ENCODE peak calls at places on chromosomes 11 and 22, in five cellular contexts. X is HCT116, D is GM12865, A is MM.1S, T is chondrocyte. F is an unnamed sample.

GRCh38 chr11:109424893-109425292 is 2.9 kb downstream of the C11orf87 start:
- DNase-seq in X (no peak), T (no peak), D (peak; percentile 21), A (peak; percentile 39), F (peak; percentile 15)

GRCh38 chr11:93123351-93123898 is 74.4 kb downstream of the SLC36A4 start:
- DNase-seq in X (no peak), D (no peak), T (no peak), A (no peak), F (no peak)

GRCh38 chr11:109590782-109591181 is 168.8 kb downstream of the C11orf87 start:
- DNase-seq in T (no peak), D (no peak), X (no peak), A (no peak), F (no peak)

GRCh38 chr11:107583629-107584195 is 7.2 kb upstream of the ELMOD1 start:
- DNase-seq in D (no peak), T (no peak), X (no peak), A (peak; percentile 68), F (no peak)

GRCh38 chr11:30855383-30856006 is 269.3 kb upstream of the MPPED2 start:
- DNase-seq in D (no peak), A (peak; percentile 11), T (no peak), X (no peak), F (peak; percentile 2)

GRCh38 chr22:28998681-28999080 is 63.0 kb downstream of the C22orf31 start:
- DNase-seq in T (no peak), X (no peak), D (no peak), A (no peak), F (no peak)

GRCh38 chr11:95327273-95327948 is 96.4 kb upstream of the SESN3 start:
- DNase-seq in A (no peak), T (no peak), D (no peak), X (no peak), F (no peak)

GRCh38 chr11:44446996-44447771 is 118.3 kb upstream of the CD82 start:
- DNase-seq in A (no peak), T (peak; percentile 60), D (no peak), X (no peak), F (no peak)

GRCh38 chr11:68825603-68826002 is 16.1 kb downstream of the CPT1A start:
- DNase-seq in D (no peak), X (peak; percentile 37), T (no peak), A (peak; percentile 79), F (no peak)

GRCh38 chr11:74935285-74935684 is 13.6 kb downstream of the XRRA1 start:
- DNase-seq in A (no peak), D (no peak), T (no peak), X (no peak), F (no peak)

GRCh38 chr11:46906596-46906995 is 11.8 kb downstream of the LRP4 start:
- DNase-seq in D (peak; percentile 9), T (no peak), A (no peak), X (no peak), F (no peak)

GRCh38 chr11:107856180-107856980 is 2.2 kb downstream of the SLC35F2 start:
- DNase-seq in A (no peak), T (no peak), D (peak; percentile 10), X (peak; percentile 33), F (no peak)

GRCh38 chr11:12110714-12111481 is 508 bp downstream of the MICAL2 start:
- DNase-seq in T (no peak), A (no peak), X (no peak), D (no peak), F (peak; percentile 50)

GRCh38 chr22:29842740-29843139 is 4.7 kb upstream of the ASCC2 start:
- DNase-seq in X (no peak), T (no peak), A (no peak), D (no peak), F (no peak)

GRCh38 chr22:33451851-33452469 is 393.8 kb upstream of the SYN3 start:
- DNase-seq in A (no peak), T (no peak), D (no peak), X (no peak), F (no peak)

GRCh38 chr11:69867076-69868002 is 48.1 kb upstream of the FGF3 start:
- DNase-seq in D (no peak), A (no peak), X (no peak), T (no peak), F (no peak)

GRCh38 chr11:106986673-106987072 is 31.6 kb downstream of the GUCY1A2 start:
- DNase-seq in D (no peak), A (no peak), X (no peak), T (no peak), F (no peak)

GRCh38 chr11:101706015-101706414 is 122.2 kb upstream of the TRPC6 start:
- DNase-seq in X (no peak), A (no peak), D (no peak), T (no peak), F (no peak)

GRCh38 chr11:128498846-128499245 is 88.5 kb downstream of the ETS1 start:
- DNase-seq in T (no peak), X (no peak), A (no peak), D (no peak), F (no peak)

GRCh38 chr11:34161812-34162506 is 56.5 kb downstream of the NAT10 start:
- DNase-seq in T (no peak), A (no peak), X (no peak), D (no peak), F (no peak)
- TF ChIP-seq CTCF in T (no peak), A (no peak), X (no peak), D (no peak), F (no peak)

GRCh38 chr22:48976556-48977535 is 850.8 kb downstream of the BRD1 start:
- DNase-seq in X (no peak), T (no peak), D (no peak), A (no peak), F (no peak)

GRCh38 chr22:48974443-48975251 is 853.0 kb downstream of the BRD1 start:
- DNase-seq in D (no peak), T (no peak), X (no peak), A (no peak), F (no peak)

GRCh38 chr22:48973694-48974041 is 854.0 kb downstream of the BRD1 start:
- DNase-seq in D (no peak), A (no peak), T (no peak), X (no peak), F (no peak)

GRCh38 chr22:48975252-48975780 is 852.4 kb downstream of the BRD1 start:
- DNase-seq in D (no peak), X (no peak), T (no peak), A (no peak), F (no peak)

DNA sequence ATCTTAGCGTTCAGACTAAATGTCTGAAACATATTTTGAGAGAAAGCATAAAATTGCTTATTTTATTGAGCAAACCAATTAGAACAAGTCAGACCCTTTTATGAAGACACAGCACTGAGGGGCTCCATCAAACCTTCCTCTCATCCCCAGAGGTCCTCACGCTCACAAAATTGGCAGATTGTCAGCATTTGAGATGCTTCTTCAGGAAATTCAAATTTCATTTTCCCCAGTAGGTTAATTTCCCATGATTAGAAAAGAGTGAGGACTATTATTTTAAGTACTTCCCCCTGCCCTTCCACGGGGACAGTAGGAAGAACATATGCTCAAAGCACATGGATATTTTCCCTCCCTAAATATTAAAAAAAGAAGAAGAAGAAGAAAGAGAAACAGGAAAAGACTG is 851.8 kb downstream of the BRD1 start:
- DNase-seq in A (no peak), T (no peak), D (no peak), X (no peak), F (no peak)
- TF ChIP-seq CTCF in A (no peak), T (no peak), D (no peak), X (no peak), F (no peak)

GRCh38 chr11:32215157-32215556 is 124.3 kb downstream of the RCN1 start:
- DNase-seq in D (no peak), X (no peak), A (no peak), T (no peak), F (no peak)
- TF ChIP-seq CTCF in D (no peak), X (no peak), A (no peak), T (no peak), F (no peak)

GRCh38 chr22:39932918-39933649 is 27.1 kb upstream of the TMA7B start:
- DNase-seq in X (peak; percentile 35), T (no peak), A (peak; percentile 38), D (peak; percentile 74), F (peak; percentile 49)
- TF ChIP-seq CTCF in X (peak; percentile 65), T (peak; percentile 62), A (peak; percentile 79), D (peak; percentile 73), F (peak; percentile 50)